ENCODE peak calls at places on chromosomes 11 and 22, in six cellular contexts. I is fibroblast of mammary gland, C is brain microvascular endothelial cell, B is A549, V is GM23338, Y is Calu3. M is an unnamed sample.

GRCh38 chr11:86519064-86519911 is 144.6 kb downstream of the CCDC81 start:
- DNase-seq in B (no peak), V (no peak), I (peak; percentile 52), Y (no peak), C (peak; percentile 74), M (peak; percentile 60)

GRCh38 chr11:123137496-123138270 is 57.4 kb downstream of the CLMP start:
- DNase-seq in Y (no peak), V (peak; percentile 85), B (no peak), I (peak; percentile 87), C (peak; percentile 46), M (peak; percentile 97)

GRCh38 chr11:41282436-41282835 is 177.0 kb downstream of the LRRC4C start:
- DNase-seq in Y (no peak), V (no peak), B (no peak), C (no peak), I (no peak), M (no peak)

GRCh38 chr11:11445441-11446185 is 92.6 kb upstream of the CSNK2A3 start:
- DNase-seq in V (no peak), C (no peak), B (no peak), I (no peak), Y (no peak), M (no peak)

GRCh38 chr11:20258496-20258895 is 98.2 kb upstream of the DBX1 start:
- DNase-seq in I (no peak), Y (no peak), V (no peak), C (no peak), B (no peak), M (no peak)

GRCh38 chr22:32951807-32952153 is 106.4 kb downstream of the SYN3 start:
- DNase-seq in C (no peak), Y (no peak), V (no peak), I (no peak), B (no peak), M (no peak)

GRCh38 chr22:41043727-41044126 is 48.7 kb upstream of the EP300 start:
- DNase-seq in V (no peak), C (no peak), I (no peak), B (no peak), Y (no peak), M (no peak)

GRCh38 chr22:42114721-42115120 is 15.9 kb downstream of the CYP2D6 start:
- DNase-seq in B (peak; percentile 27), Y (no peak), C (peak; percentile 16), V (peak; percentile 86), I (peak; percentile 36), M (peak; percentile 50)

GRCh38 chr11:77596626-77597025 is 6.9 kb downstream of the AQP11 start:
- DNase-seq in I (peak; percentile 62), C (peak; percentile 18), Y (no peak), V (no peak), B (no peak), M (peak; percentile 23)

GRCh38 chr22:21709688-21710087 is 25.9 kb downstream of the YPEL1 start:
- DNase-seq in Y (no peak), B (no peak), V (no peak), I (no peak), C (no peak), M (no peak)

GRCh38 chr11:121536116-121536515 is 83.3 kb upstream of the SORL1-AS1 start:
- DNase-seq in Y (no peak), I (no peak), V (peak; percentile 24), C (no peak), B (no peak), M (no peak)

GRCh38 chr11:110095554-110095953 is 2.4 kb downstream of the ZC3H12C start:
- DNase-seq in V (no peak), B (no peak), I (peak; percentile 68), Y (no peak), C (peak; percentile 43), M (peak; percentile 29)

GRCh38 chr22:38097557-38098409 is 12.7 kb downstream of the BAIAP2L2 start:
- DNase-seq in I (peak; percentile 19), Y (no peak), V (peak; percentile 94), C (no peak), B (no peak), M (no peak)

GRCh38 chr11:69084371-69084770 is 35.6 kb downstream of the TPCN2 start:
- DNase-seq in C (no peak), B (no peak), I (no peak), V (no peak), Y (no peak), M (no peak)

GRCh38 chr11:102647430-102647829 is 22.3 kb upstream of the MMP20 start:
- DNase-seq in Y (no peak), C (no peak), B (no peak), V (no peak), I (no peak), M (no peak)

GRCh38 chr11:61477734-61478148 is 30.8 kb upstream of the LRRC10B start:
- DNase-seq in V (peak; percentile 82), C (no peak), I (peak; percentile 23), B (peak; percentile 63), Y (peak; percentile 60), M (peak; percentile 67)

GRCh38 chr22:41217553-41218157 is 12.5 kb downstream of the L3MBTL2 start:
- DNase-seq in Y (no peak), C (peak; percentile 38), I (peak; percentile 77), B (no peak), V (peak; percentile 59), M (peak; percentile 95)

GRCh38 chr22:30327864-30328345 is 1.2 kb upstream of the TBC1D10A start:
- DNase-seq in Y (peak; percentile 63), C (no peak), B (no peak), I (no peak), V (peak; percentile 72), M (no peak)

GRCh38 chr11:62708423-62709261 is 1.2 kb downstream of the GNG3 start:
- DNase-seq in Y (no peak), I (no peak), V (peak; percentile 56), B (no peak), C (no peak), M (no peak)

GRCh38 chr22:37345863-37346514 is 63.7 kb downstream of the CYTH4 start:
- DNase-seq in C (peak; percentile 87), V (no peak), I (peak; percentile 99), B (no peak), Y (no peak), M (no peak)

GRCh38 chr11:45193695-45194094 is 47.3 kb downstream of the PRDM11 start:
- DNase-seq in Y (no peak), C (no peak), I (no peak), V (no peak), B (no peak), M (no peak)

GRCh38 chr11:57703341-57703740 is 8.7 kb downstream of the MED19 start:
- DNase-seq in C (no peak), B (no peak), V (no peak), Y (no peak), I (peak; percentile 50), M (no peak)

GRCh38 chr11:83206771-83207413 is 13.4 kb downstream of the ANKRD42 start:
- DNase-seq in C (no peak), I (no peak), V (no peak), B (no peak), Y (no peak), M (peak; percentile 55)

GRCh38 chr11:85791326-85791990 is 19.5 kb downstream of the SYTL2 start:
- DNase-seq in C (no peak), I (no peak), B (no peak), Y (no peak), V (no peak), M (no peak)

GRCh38 chr22:31495343-31495742 is 993 bp upstream of the SFI1 start:
- DNase-seq in B (no peak), Y (no peak), C (no peak), V (no peak), I (no peak), M (no peak)

GRCh38 chr22:31497148-31497938 is 1.0 kb downstream of the SFI1 start:
- DNase-seq in I (no peak), Y (no peak), C (no peak), V (no peak), B (no peak), M (no peak)

GRCh38 chr22:31496735-31497146 is 405 bp downstream of the SFI1 start:
- DNase-seq in B (no peak), V (no peak), I (no peak), C (peak; percentile 2), Y (no peak), M (peak; percentile 42)

GRCh38 chr22:31492151-31492550 is 2.5 kb upstream of the EIF4ENIF1 start:
- DNase-seq in V (no peak), Y (no peak), C (no peak), B (no peak), I (no peak), M (no peak)

GRCh38 chr22:31496007-31496734 is at the start of gene SFI1:
- DNase-seq in Y (peak; percentile 90), B (peak; percentile 66), C (peak; percentile 86), V (peak; percentile 93), I (peak; percentile 81), M (peak; percentile 96)
- TF ChIP-seq CTCF in Y (peak; percentile 22), B (no peak), C (peak; percentile 44), V (peak; percentile 60), I (peak; percentile 12), M (peak; percentile 47)

GRCh38 chr11:63920126-63920869 is 3.3 kb upstream of the RCOR2 start:
- DNase-seq in Y (no peak), I (no peak), C (no peak), B (no peak), V (peak; percentile 88), M (no peak)

GRCh38 chr11:63918576-63919171 is 1.7 kb upstream of the RCOR2 start:
- DNase-seq in C (no peak), I (no peak), V (peak; percentile 82), Y (no peak), B (no peak), M (peak; percentile 38)

GRCh38 chr11:63919267-63920125 is 2.5 kb upstream of the RCOR2 start:
- DNase-seq in I (peak; percentile 46), Y (peak; percentile 17), B (no peak), V (peak; percentile 96), C (no peak), M (no peak)

GRCh38 chr11:63922673-63923192 is 5.8 kb upstream of the RCOR2 start:
- DNase-seq in C (no peak), I (no peak), B (no peak), V (no peak), Y (no peak), M (no peak)

DNA sequence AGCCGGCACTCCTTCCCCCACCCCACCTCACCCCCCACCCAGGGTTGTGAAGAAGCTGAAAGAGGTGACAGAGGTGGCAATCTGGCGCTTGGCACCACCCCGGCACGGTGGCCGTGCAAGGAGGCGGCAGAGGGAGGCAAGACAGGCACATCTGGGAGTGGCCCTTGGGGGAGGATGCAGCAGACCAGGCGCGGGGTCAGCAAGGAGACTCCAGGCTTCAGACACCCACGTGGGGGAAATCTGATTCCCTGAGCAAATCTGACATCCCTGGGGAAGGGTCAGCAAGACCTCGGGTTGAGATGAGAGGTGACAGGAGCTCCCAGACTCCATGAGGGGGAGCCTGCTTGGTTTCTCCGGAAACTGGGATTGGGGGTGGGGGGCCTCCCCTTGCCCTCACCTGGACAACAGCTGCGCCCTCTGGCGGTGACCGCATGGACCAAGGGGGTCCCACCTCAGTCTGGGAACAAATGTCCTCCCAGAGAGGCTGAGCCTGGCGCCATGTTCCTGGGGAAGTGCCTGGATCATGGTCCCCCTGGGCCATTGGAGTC is 4.0 kb upstream of the RCOR2 start:
- DNase-seq in Y (no peak), I (no peak), C (no peak), V (peak; percentile 94), B (no peak), M (no peak)
- TF ChIP-seq CTCF in Y (no peak), I (peak; percentile 43), C (peak; percentile 78), V (peak; percentile 95), B (peak; percentile 47), M (no peak)

GRCh38 chr11:75159081-75159953 is 8.4 kb downstream of the SLCO2B1 start:
- DNase-seq in Y (peak; percentile 39), B (no peak), I (no peak), V (peak; percentile 40), C (no peak), M (no peak)
- TF ChIP-seq CTCF in Y (no peak), B (no peak), I (no peak), V (peak; percentile 22), C (no peak), M (no peak)

GRCh38 chr11:75597636-75598035 is 35.6 kb downstream of the SERPINH1 start:
- DNase-seq in C (peak; percentile 29), V (peak; percentile 88), B (peak; percentile 56), Y (peak; percentile 29), I (peak; percentile 38), M (peak; percentile 61)
- TF ChIP-seq CTCF in C (peak; percentile 89), V (peak; percentile 95), B (peak; percentile 58), Y (peak; percentile 40), I (peak; percentile 67), M (peak; percentile 94)